ENCODE peak calls at places on chromosomes 12 and 14, in eight cellular contexts. W is hepatocyte, Y is endothelial cell of umbilical vein, N is fibroblast of lung, Q is trophoblast cell, H is mammary epithelial cell, C is A549, I is OCI-LY7. A is an unnamed sample.

GRCh38 chr12:79121486-79121885 is 256.9 kb downstream of the SYT1 start:
- DNase-seq in W (peak; percentile 6), Y (peak; percentile 3), N (no peak), Q (peak; percentile 13), H (no peak), C (peak; percentile 6), I (peak; percentile 6), A (no peak)

GRCh38 chr12:116376354-116377193 is 99.1 kb upstream of the MED13L start:
- DNase-seq in W (no peak), Y (peak; percentile 95), N (peak; percentile 83), Q (peak; percentile 48), H (no peak), C (peak; percentile 64), I (no peak), A (no peak)

GRCh38 chr12:22668441-22668840 is 43.5 kb downstream of the ETNK1 start:
- DNase-seq in W (no peak), Y (no peak), N (no peak), Q (no peak), H (no peak), C (no peak), I (no peak), A (no peak)

GRCh38 chr12:95396849-95397498 is 77.0 kb upstream of the METAP2 start:
- DNase-seq in W (no peak), Y (no peak), N (peak; percentile 10), Q (peak; percentile 84), H (peak; percentile 91), C (no peak), I (no peak), A (peak; percentile 26)

GRCh38 chr12:88418856-88419497 is 161.3 kb downstream of the KITLG start:
- DNase-seq in W (no peak), Y (no peak), N (peak; percentile 64), Q (no peak), H (no peak), C (no peak), I (no peak), A (no peak)

GRCh38 chr12:18171571-18171970 is 81.6 kb upstream of the RERGL start:
- DNase-seq in W (no peak), Y (no peak), N (peak; percentile 63), Q (no peak), H (peak; percentile 90), C (no peak), I (no peak), A (no peak)

GRCh38 chr12:71846322-71846940 is 6.9 kb downstream of the TBC1D15 start:
- DNase-seq in W (peak; percentile 25), Y (peak; percentile 54), N (peak; percentile 25), Q (peak; percentile 59), H (peak; percentile 35), C (no peak), I (peak; percentile 48), A (no peak)

GRCh38 chr14:51448831-51449665 is 202.7 kb upstream of the FRMD6 start:
- DNase-seq in W (no peak), Y (peak; percentile 66), N (peak; percentile 96), Q (peak; percentile 72), H (peak; percentile 70), C (no peak), I (no peak), A (no peak)

GRCh38 chr14:93648440-93649168 is 139.7 kb downstream of the PRIMA1 start:
- DNase-seq in W (peak; percentile 55), Y (no peak), N (no peak), Q (peak; percentile 14), H (peak; percentile 23), C (peak; percentile 3), I (peak; percentile 10), A (no peak)

GRCh38 chr14:98999345-98999744 is 272.7 kb downstream of the BCL11B start:
- DNase-seq in W (no peak), Y (no peak), N (no peak), Q (no peak), H (no peak), C (no peak), I (no peak), A (no peak)

GRCh38 chr14:52131640-52132320 is 62.9 kb upstream of the NID2 start:
- DNase-seq in W (peak; percentile 95), Y (peak; percentile 86), N (peak; percentile 86), Q (peak; percentile 87), H (peak; percentile 79), C (peak; percentile 82), I (peak; percentile 57), A (peak; percentile 48)

GRCh38 chr12:91833780-91834359 is 311.8 kb downstream of the BTG1 start:
- DNase-seq in W (no peak), Y (peak; percentile 7), N (peak; percentile 16), Q (no peak), H (no peak), C (no peak), I (no peak), A (no peak)

GRCh38 chr12:120920178-120920577 is 16.0 kb upstream of the SPPL3 start:
- DNase-seq in W (no peak), Y (no peak), N (peak; percentile 4), Q (no peak), H (no peak), C (no peak), I (no peak), A (no peak)

GRCh38 chr14:106872619-106873446 is 1346.5 kb downstream of the TMEM121 start:
- DNase-seq in W (no peak), Y (no peak), N (no peak), Q (peak; percentile 31), H (peak; percentile 83), C (peak; percentile 53), I (peak; percentile 90), A (no peak)

GRCh38 chr12:82099216-82099615 is 259.0 kb downstream of the CCDC59 start:
- DNase-seq in W (no peak), Y (no peak), N (peak; percentile 56), Q (no peak), H (peak; percentile 35), C (no peak), I (no peak), A (peak; percentile 66)

GRCh38 chr12:64621257-64621942 is 11.1 kb downstream of the RASSF3 start:
- DNase-seq in W (peak; percentile 19), Y (peak; percentile 25), N (peak; percentile 58), Q (peak; percentile 87), H (peak; percentile 25), C (no peak), I (peak; percentile 91), A (no peak)

GRCh38 chr12:78651755-78652154 is 212.8 kb upstream of the SYT1 start:
- DNase-seq in W (peak; percentile 13), Y (no peak), N (peak; percentile 38), Q (no peak), H (no peak), C (no peak), I (no peak), A (no peak)

GRCh38 chr12:15788266-15789214 is 648 bp downstream of the EPS8 start:
- DNase-seq in W (peak; percentile 54), Y (peak; percentile 53), N (peak; percentile 61), Q (peak; percentile 42), H (peak; percentile 75), C (peak; percentile 47), I (no peak), A (no peak)

GRCh38 chr12:12890492-12890814 is 909 bp upstream of the GPRC5A start:
- DNase-seq in W (no peak), Y (peak; percentile 83), N (no peak), Q (no peak), H (no peak), C (peak; percentile 48), I (no peak), A (no peak)

DNA sequence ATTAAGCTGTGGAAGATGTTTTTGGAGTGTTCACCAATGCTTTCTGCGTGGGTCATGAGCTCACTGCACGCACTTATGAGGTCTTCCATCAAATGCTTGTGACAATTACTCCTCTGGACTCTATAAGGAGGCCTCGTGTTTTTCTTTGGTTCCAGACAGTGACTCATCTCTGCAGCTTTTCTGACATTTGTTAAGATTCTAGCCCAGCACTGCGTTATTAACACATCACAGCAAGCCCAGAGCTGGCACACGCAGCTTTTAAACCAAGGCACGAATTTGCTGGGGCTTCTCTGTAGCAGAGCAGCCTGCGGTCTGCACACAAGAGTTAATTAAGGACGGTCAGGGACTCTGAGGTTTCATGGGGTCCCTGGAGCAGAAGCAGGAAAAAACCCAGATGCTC is 16.9 kb downstream of the MEG3 start:
- DNase-seq in W (peak; percentile 73), Y (no peak), N (peak; percentile 97), Q (no peak), H (no peak), C (no peak), I (no peak), A (no peak)
- H3K4me1 ChIP-seq in W (peaks cover 44% of the 10 kb centered on the region), Y (no peaks in the 10 kb centered on the region), N (peaks cover 3% of the 10 kb centered on the region), Q (no peaks in the 10 kb centered on the region), H (no peaks in the 10 kb centered on the region), C (peaks cover 11% of the 10 kb centered on the region), I (no peaks in the 10 kb centered on the region), A (no peaks in the 10 kb centered on the region)

GRCh38 chr12:111037047-111037446 is 116.7 kb upstream of the MYL2 start:
- DNase-seq in W (no peak), Y (no peak), N (no peak), Q (no peak), H (no peak), C (no peak), I (no peak), A (no peak)
- H3K4me3 ChIP-seq in W (no peak overlapping the region), Y (no peak overlapping the region), N (no peak overlapping the region), Q (no peak overlapping the region), H (peak overlapping the region; percentile 14), C (peak overlapping the region; percentile 11), I (no peak overlapping the region), A (no peak overlapping the region)

GRCh38 chr12:2351129-2351528 is 298.3 kb downstream of the CACNA1C start:
- DNase-seq in W (no peak), Y (no peak), N (no peak), Q (no peak), H (no peak), C (no peak), I (peak; percentile 13), A (no peak)
- H3K4me2 ChIP-seq in W (no peak overlapping the region), Y (no peak overlapping the region), N (no peak overlapping the region), Q (no peak overlapping the region), H (no peak overlapping the region), C (no peak overlapping the region), I (peak overlapping the region; percentile 41), A (no peak overlapping the region)

GRCh38 chr14:91854327-91854934 is 12.9 kb downstream of the TC2N start:
- DNase-seq in W (no peak), Y (no peak), N (no peak), Q (no peak), H (no peak), C (no peak), I (no peak), A (no peak)

GRCh38 chr14:91861091-91861490 is 6.2 kb downstream of the TC2N start:
- DNase-seq in W (no peak), Y (no peak), N (no peak), Q (no peak), H (no peak), C (no peak), I (no peak), A (no peak)

GRCh38 chr14:91858536-91859275 is 8.6 kb downstream of the TC2N start:
- DNase-seq in W (peak; percentile 28), Y (peak; percentile 28), N (peak; percentile 21), Q (peak; percentile 15), H (no peak), C (peak; percentile 48), I (no peak), A (no peak)

GRCh38 chr14:91862417-91862816 is 4.9 kb downstream of the TC2N start:
- DNase-seq in W (no peak), Y (no peak), N (no peak), Q (no peak), H (no peak), C (no peak), I (no peak), A (no peak)

GRCh38 chr14:91860238-91860637 is 7.1 kb downstream of the TC2N start:
- DNase-seq in W (no peak), Y (no peak), N (no peak), Q (no peak), H (no peak), C (no peak), I (no peak), A (no peak)
- H3K4me1 ChIP-seq in W (no peaks in the 10 kb centered on the region), Y (no peaks in the 10 kb centered on the region), N (peaks cover 2% of the 10 kb centered on the region), Q (no peaks in the 10 kb centered on the region), H (no peaks in the 10 kb centered on the region), C (peaks cover 10% of the 10 kb centered on the region), I (no peaks in the 10 kb centered on the region), A (no peaks in the 10 kb centered on the region)